ENCODE peak calls at places on chromosomes 2 and 18, in eight cellular contexts. One of them, this sample, is unnamed.

GRCh38 chr2:241994086-241994485 is 124.6 kb downstream of the RTP5 start:
- DNase-seq in SW 1271: no peak
- DNase-seq in LHCN-M2: no peak
- DNase-seq in LoVo: no peak
- DNase-seq in CD4-positive, alpha-beta T cell: no peak
- DNase-seq in stimulated activated CD4-positive, alpha-beta T cell treated with anti-CD3 and anti-CD28 coated beads, Interleukin-1b, Interleukin-23, amount 100 ng/mL, for 24 hours: no peak
- DNase-seq in astrocyte of the cerebellum: no peak
- DNase-seq in A549: no peak
- DNase-seq in this sample: no peak

GRCh38 chr2:10712186-10712809 is 9.1 kb upstream of the ATP6V1C2 start:
- DNase-seq in A549: no peak
- DNase-seq in LHCN-M2: no peak
- DNase-seq in LoVo: no peak
- DNase-seq in SW 1271: no peak
- DNase-seq in astrocyte of the cerebellum: no peak
- DNase-seq in stimulated activated CD4-positive, alpha-beta T cell treated with anti-CD3 and anti-CD28 coated beads, Interleukin-1b, Interleukin-23, amount 100 ng/mL, for 24 hours: no peak
- DNase-seq in CD4-positive, alpha-beta T cell: no peak
- DNase-seq in this sample: no peak

GRCh38 chr2:147567131-147567530 is 277.7 kb upstream of the ACVR2A start:
- DNase-seq in LoVo: no peak
- DNase-seq in CD4-positive, alpha-beta T cell: no peak
- DNase-seq in SW 1271: no peak
- DNase-seq in astrocyte of the cerebellum: no peak
- DNase-seq in stimulated activated CD4-positive, alpha-beta T cell treated with anti-CD3 and anti-CD28 coated beads, Interleukin-1b, Interleukin-23, amount 100 ng/mL, for 24 hours: no peak
- DNase-seq in A549: no peak
- DNase-seq in LHCN-M2: no peak
- DNase-seq in this sample: no peak

GRCh38 chr2:30232801-30233130 is 1.4 kb downstream of the LBH start:
- DNase-seq in A549: no peak
- DNase-seq in CD4-positive, alpha-beta T cell: peak
- DNase-seq in stimulated activated CD4-positive, alpha-beta T cell treated with anti-CD3 and anti-CD28 coated beads, Interleukin-1b, Interleukin-23, amount 100 ng/mL, for 24 hours: no peak
- DNase-seq in LHCN-M2: no peak
- DNase-seq in SW 1271: no peak
- DNase-seq in LoVo: no peak
- DNase-seq in astrocyte of the cerebellum: no peak
- DNase-seq in this sample: no peak

GRCh38 chr2:144580521-144581153 is 60.7 kb upstream of the ZEB2 start:
- DNase-seq in SW 1271: no peak
- DNase-seq in astrocyte of the cerebellum: no peak
- DNase-seq in LHCN-M2: no peak
- DNase-seq in A549: no peak
- DNase-seq in CD4-positive, alpha-beta T cell: no peak
- DNase-seq in stimulated activated CD4-positive, alpha-beta T cell treated with anti-CD3 and anti-CD28 coated beads, Interleukin-1b, Interleukin-23, amount 100 ng/mL, for 24 hours: no peak
- DNase-seq in LoVo: no peak
- DNase-seq in this sample: no peak

GRCh38 chr2:110858135-110858737 is 125.9 kb downstream of the ACOXL start:
- DNase-seq in LoVo: no peak
- DNase-seq in astrocyte of the cerebellum: no peak
- DNase-seq in A549: no peak
- DNase-seq in stimulated activated CD4-positive, alpha-beta T cell treated with anti-CD3 and anti-CD28 coated beads, Interleukin-1b, Interleukin-23, amount 100 ng/mL, for 24 hours: no peak
- DNase-seq in LHCN-M2: no peak
- DNase-seq in CD4-positive, alpha-beta T cell: peak
- DNase-seq in SW 1271: no peak
- DNase-seq in this sample: no peak

GRCh38 chr2:238231251-238231793 is 8.5 kb downstream of the HES6 start:
- DNase-seq in A549: peak
- DNase-seq in stimulated activated CD4-positive, alpha-beta T cell treated with anti-CD3 and anti-CD28 coated beads, Interleukin-1b, Interleukin-23, amount 100 ng/mL, for 24 hours: peak
- DNase-seq in CD4-positive, alpha-beta T cell: peak
- DNase-seq in astrocyte of the cerebellum: no peak
- DNase-seq in SW 1271: no peak
- DNase-seq in LoVo: no peak
- DNase-seq in LHCN-M2: no peak
- DNase-seq in this sample: no peak

GRCh38 chr18:63962137-63962536 is 7.7 kb upstream of the SERPINB8 start:
- DNase-seq in A549: no peak
- DNase-seq in SW 1271: no peak
- DNase-seq in LHCN-M2: peak
- DNase-seq in LoVo: no peak
- DNase-seq in astrocyte of the cerebellum: no peak
- DNase-seq in stimulated activated CD4-positive, alpha-beta T cell treated with anti-CD3 and anti-CD28 coated beads, Interleukin-1b, Interleukin-23, amount 100 ng/mL, for 24 hours: no peak
- DNase-seq in CD4-positive, alpha-beta T cell: no peak
- DNase-seq in this sample: no peak

GRCh38 chr2:150109912-150110311 is 377.6 kb downstream of the RND3 start:
- DNase-seq in LHCN-M2: no peak
- DNase-seq in stimulated activated CD4-positive, alpha-beta T cell treated with anti-CD3 and anti-CD28 coated beads, Interleukin-1b, Interleukin-23, amount 100 ng/mL, for 24 hours: no peak
- DNase-seq in A549: no peak
- DNase-seq in CD4-positive, alpha-beta T cell: no peak
- DNase-seq in SW 1271: no peak
- DNase-seq in LoVo: no peak
- DNase-seq in astrocyte of the cerebellum: no peak
- DNase-seq in this sample: no peak

GRCh38 chr2:207970138-207970824 is 55.0 kb downstream of the PLEKHM3 start:
- DNase-seq in A549: no peak
- DNase-seq in astrocyte of the cerebellum: no peak
- DNase-seq in SW 1271: no peak
- DNase-seq in CD4-positive, alpha-beta T cell: no peak
- DNase-seq in LoVo: no peak
- DNase-seq in LHCN-M2: no peak
- DNase-seq in stimulated activated CD4-positive, alpha-beta T cell treated with anti-CD3 and anti-CD28 coated beads, Interleukin-1b, Interleukin-23, amount 100 ng/mL, for 24 hours: no peak
- DNase-seq in this sample: no peak

GRCh38 chr2:10305715-10306114 is 3.0 kb downstream of the HPCAL1 start:
- DNase-seq in LHCN-M2: no peak
- DNase-seq in SW 1271: no peak
- DNase-seq in astrocyte of the cerebellum: no peak
- DNase-seq in stimulated activated CD4-positive, alpha-beta T cell treated with anti-CD3 and anti-CD28 coated beads, Interleukin-1b, Interleukin-23, amount 100 ng/mL, for 24 hours: no peak
- DNase-seq in A549: peak
- DNase-seq in LoVo: no peak
- DNase-seq in CD4-positive, alpha-beta T cell: peak
- DNase-seq in this sample: no peak